ENCODE peak calls at places on chromosomes 4 and X, in seven cellular contexts. A is upper lobe of left lung; S is AG09309; N is CD8-positive, alpha-beta T cell; B is esophagus squamous epithelium; V is DND-41; K is mucosa of descending colon. O is an unnamed sample.

GRCh38 chr4:38728651-38729141 is 54.1 kb downstream of the TLR10 start:
- DNase-seq in N (no peak), B (no peak), K (peak), A (no peak), S (no peak), V (no peak), O (no peak)

GRCh38 chr4:151238477-151238876 is 38.5 kb upstream of the PRSS48 start:
- DNase-seq in V (no peak), K (no peak), S (no peak), N (no peak), B (no peak), A (no peak), O (peak)

GRCh38 chrX:97797076-97797475 is 913.4 kb downstream of the RPA4 start:
- DNase-seq in A (no peak), N (no peak), B (no peak), K (no peak), S (no peak), V (no peak), O (no peak)

GRCh38 chr4:169557061-169557636 is 55.2 kb downstream of the NEK1 start:
- DNase-seq in A (no peak), S (no peak), N (no peak), B (no peak), K (no peak), V (no peak), O (no peak)

GRCh38 chrX:13489451-13489850 is 80.0 kb upstream of the EGFL6 start:
- DNase-seq in V (no peak), K (peak), S (no peak), N (no peak), A (no peak), B (no peak), O (peak)

GRCh38 chrX:48636776-48637175 is 39.5 kb downstream of the WDR13 start:
- DNase-seq in B (no peak), S (no peak), K (no peak), V (no peak), A (no peak), N (no peak), O (no peak)

GRCh38 chr4:176034936-176035335 is 30.7 kb upstream of the WDR17 start:
- DNase-seq in A (no peak), V (no peak), S (no peak), B (no peak), K (no peak), N (no peak), O (no peak)

GRCh38 chr4:153573881-153574807 is 108.0 kb downstream of the TMEM131L start:
- DNase-seq in S (peak), K (peak), B (no peak), A (no peak), V (peak), N (peak), O (peak)

GRCh38 chr4:89305712-89306437 is 1.7 kb downstream of the GPRIN3 start:
- DNase-seq in A (no peak), S (no peak), B (no peak), V (no peak), N (no peak), K (no peak), O (peak)

GRCh38 chr4:69576251-69576877 is 63.1 kb downstream of the UGT2A2 start:
- DNase-seq in N (no peak), A (peak), S (no peak), B (no peak), K (no peak), V (no peak), O (no peak)

DNA sequence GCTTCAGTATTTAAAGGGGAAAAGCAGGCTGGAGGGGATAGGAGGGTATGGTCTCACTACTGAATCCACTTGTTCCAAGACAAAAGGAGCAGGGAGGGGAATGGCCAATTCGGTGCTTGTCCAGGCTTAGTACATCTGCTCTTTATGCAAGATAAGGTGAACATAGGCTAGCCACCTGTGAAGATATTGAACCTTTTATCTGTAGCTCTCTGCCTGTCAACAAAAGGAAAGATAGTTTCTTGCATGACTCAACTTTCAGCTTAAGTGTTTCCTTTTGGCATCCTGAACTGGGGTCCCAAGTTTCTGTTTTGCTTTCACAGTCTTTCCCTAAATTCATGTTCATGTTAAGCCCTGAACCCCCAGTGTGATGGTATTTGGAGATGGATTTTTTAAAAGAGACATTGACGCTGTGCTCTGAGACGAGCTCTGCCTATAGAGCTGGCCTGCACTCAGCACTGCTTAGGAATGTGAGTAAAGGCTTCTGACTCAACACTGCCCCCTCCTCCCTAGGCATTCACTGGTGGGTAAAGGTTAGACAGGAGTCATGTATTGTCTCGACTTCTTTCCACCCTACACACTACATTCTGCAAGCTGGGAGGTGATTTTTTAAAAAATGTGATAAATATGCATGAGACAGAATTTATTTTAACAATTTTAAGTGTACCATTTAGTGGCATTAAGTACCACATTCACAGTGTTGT is 28.2 kb downstream of the FAM149A start:
- DNase-seq in V (no peak), N (no peak), A (no peak), K (no peak), B (no peak), S (no peak), O (peak)
- TF ChIP-seq CTCF in V (no peak), N (no peak), A (no peak), K (no peak), B (no peak), S (no peak), O (peak)

DNA sequence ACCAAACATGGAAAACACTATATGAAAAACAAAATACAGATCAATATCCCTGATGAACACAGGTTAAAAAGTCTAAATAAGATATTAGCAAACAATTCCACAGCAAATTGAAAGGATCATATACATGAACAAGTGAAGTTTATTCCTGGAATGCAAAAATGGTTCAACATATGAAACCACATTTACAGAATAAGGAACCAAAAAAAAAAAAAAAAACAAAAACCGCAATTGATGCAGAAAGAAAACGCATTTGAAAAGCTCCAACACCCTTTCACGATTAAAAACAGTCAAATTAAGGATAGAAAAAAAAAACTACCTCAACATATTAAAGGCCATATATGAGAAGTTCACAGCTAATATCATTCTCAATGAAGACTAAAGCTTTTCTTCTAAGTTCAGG is 45.4 kb upstream of the STS start:
- DNase-seq in V (no peak), S (no peak), N (no peak), A (no peak), B (no peak), K (no peak), O (no peak)
- H3K4me3 ChIP-seq in V (no peak), S (no peak), N (no peak), A (no peak), B (no peak), K (no peak), O (no peak)

GRCh38 chrX:47560831-47561652 is at the start of gene ARAF:
- DNase-seq in V (peak), N (peak), K (peak), B (peak), A (peak), S (peak), O (peak)
- TF ChIP-seq CTCF in V (no peak), N (no peak), K (no peak), B (no peak), A (no peak), S (no peak), O (no peak)

DNA sequence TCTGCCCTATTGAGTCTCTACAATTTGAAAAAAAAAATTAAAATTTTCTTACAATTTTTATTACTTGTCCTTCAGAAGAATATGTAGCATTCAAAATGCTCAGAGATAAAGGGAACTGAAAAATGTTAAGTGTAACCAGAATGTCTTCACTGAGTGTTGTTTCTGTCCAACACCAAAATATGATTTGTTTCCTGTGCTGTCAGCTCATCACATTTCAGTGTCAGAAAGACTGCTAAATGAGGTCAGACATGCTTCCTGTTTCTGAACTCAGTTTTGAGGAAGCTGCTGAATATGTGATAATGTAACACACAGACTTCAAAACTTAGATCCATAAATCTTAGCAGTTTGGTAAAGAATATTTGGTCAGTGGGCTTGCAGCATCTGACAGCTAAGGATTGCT is 1849.7 kb downstream of the PCDH7 start:
- DNase-seq in V (no peak), K (no peak), B (no peak), S (no peak), A (no peak), N (no peak), O (peak)
- H3K4me3 ChIP-seq in V (no peak), K (no peak), B (no peak), S (no peak), A (no peak), N (no peak), O (no peak)